ENCODE peak calls at places on chromosomes 2 and 18, in six cellular contexts. X is type B pancreatic cell; E is germinal center; R is activated CD4-positive, alpha-beta T cell treated with anti-CD3 and anti-CD28 coated beads, Interleukin-2, amount 50 U/mL, for 48 hours; W is naive thymus-derived CD8-positive, alpha-beta T cell; Y is stimulated activated naive CD4-positive, alpha-beta T cell treated with Interleukin-2 at 50 U/mL for 16 hours. C is an unnamed sample.

GRCh38 chr18:9475643-9476580 is 599 bp downstream of the RALBP1 start:
- DNase-seq in E (peak; percentile 62), Y (peak; percentile 64), X (no peak), W (peak; percentile 37), R (peak; percentile 68), C (peak; percentile 82)

GRCh38 chr2:149701241-149701640 is 113.7 kb upstream of the MMADHC start:
- DNase-seq in W (no peak), E (no peak), R (no peak), X (no peak), Y (no peak), C (no peak)

GRCh38 chr2:11073251-11073650 is 82.0 kb upstream of the SLC66A3 start:
- DNase-seq in Y (no peak), X (no peak), W (no peak), E (no peak), R (peak; percentile 35), C (no peak)

GRCh38 chr2:145623136-145623535 is 1103.2 kb upstream of the ZEB2 start:
- DNase-seq in W (no peak), R (no peak), Y (no peak), X (no peak), E (no peak), C (no peak)

GRCh38 chr2:182368446-182368845 is 58.4 kb downstream of the PDE1A start:
- DNase-seq in W (no peak), R (no peak), X (no peak), E (no peak), Y (no peak), C (no peak)

GRCh38 chr2:88254437-88255081 is 84.4 kb downstream of the THNSL2 start:
- DNase-seq in E (no peak), Y (no peak), X (no peak), W (no peak), R (no peak), C (no peak)

GRCh38 chr2:159904127-159904564 is 106.1 kb upstream of the CD302 start:
- DNase-seq in W (peak; percentile 66), E (peak; percentile 74), R (peak; percentile 56), X (no peak), Y (peak; percentile 51), C (peak; percentile 47)

GRCh38 chr18:62331581-62332436 is 6.7 kb downstream of the TNFRSF11A start:
- DNase-seq in R (no peak), E (no peak), W (no peak), X (no peak), Y (no peak), C (no peak)

GRCh38 chr18:44536041-44536440 is 144.6 kb upstream of the SETBP1 start:
- DNase-seq in W (no peak), E (no peak), R (no peak), X (no peak), Y (no peak), C (no peak)

GRCh38 chr2:99777266-99777640 is 287.4 kb upstream of the REV1 start:
- DNase-seq in W (no peak), Y (no peak), E (no peak), X (no peak), R (no peak), C (no peak)

GRCh38 chr2:236177967-236178909 is 10.1 kb upstream of the GBX2 start:
- DNase-seq in X (peak; percentile 89), Y (no peak), W (no peak), E (peak; percentile 64), R (peak; percentile 47), C (peak; percentile 80)

GRCh38 chr2:15976334-15976733 is 36.0 kb downstream of the MYCN start:
- DNase-seq in X (no peak), Y (no peak), R (no peak), E (no peak), W (no peak), C (no peak)

GRCh38 chr2:155431004-155431507 is 732.6 kb downstream of the KCNJ3 start:
- DNase-seq in X (no peak), Y (no peak), W (no peak), R (no peak), E (no peak), C (no peak)

GRCh38 chr18:78293940-78294401 is 685.6 kb upstream of the SALL3 start:
- DNase-seq in E (no peak), W (no peak), R (no peak), X (no peak), Y (no peak), C (no peak)

GRCh38 chr2:241188386-241189092 is at the start of gene ANO7:
- DNase-seq in E (peak; percentile 63), X (no peak), R (no peak), W (no peak), Y (no peak), C (no peak)

GRCh38 chr18:35059280-35059927 is 18.2 kb downstream of the MAPRE2 start:
- DNase-seq in W (no peak), Y (no peak), X (no peak), E (no peak), R (no peak), C (no peak)

GRCh38 chr2:98899041-98899702 is 36.9 kb downstream of the CRACDL start:
- DNase-seq in X (no peak), W (no peak), Y (no peak), E (no peak), R (no peak), C (no peak)

C was measured in GM13977.